ENCODE peak calls at places on chromosomes 6 and 20, in four cellular contexts. One of them, this sample, is unnamed. For H3K4me1, the result is how much of the 10 kb centered on the place peaks cover.

GRCh38 chr6:97919046-97919445 is 636.0 kb upstream of the MMS22L start:
- DNase-seq in Panc1: no peak
- DNase-seq in lower lobe of right lung: no peak
- DNase-seq in cardiac muscle cell: no peak
- DNase-seq in this sample: no peak

GRCh38 chr6:20208687-20209378 is 3.4 kb downstream of the MBOAT1 start:
- DNase-seq in cardiac muscle cell: no peak
- DNase-seq in lower lobe of right lung: no peak
- DNase-seq in Panc1: no peak
- DNase-seq in this sample: no peak

GRCh38 chr6:109010703-109011102 is 83.9 kb downstream of the SESN1 start:
- DNase-seq in Panc1: no peak
- DNase-seq in cardiac muscle cell: no peak
- DNase-seq in lower lobe of right lung: no peak
- DNase-seq in this sample: no peak

GRCh38 chr20:49724637-49725606 is 11.2 kb upstream of the B4GALT5 start:
- DNase-seq in cardiac muscle cell: no peak
- DNase-seq in Panc1: no peak
- DNase-seq in lower lobe of right lung: peak
- DNase-seq in this sample: no peak

GRCh38 chr6:11772109-11772830 is 6.3 kb downstream of the ADTRP start:
- DNase-seq in Panc1: no peak
- DNase-seq in cardiac muscle cell: no peak
- DNase-seq in lower lobe of right lung: no peak
- DNase-seq in this sample: no peak

GRCh38 chr6:88908598-88909548 is 54.5 kb downstream of the RNGTT start:
- DNase-seq in Panc1: no peak
- DNase-seq in lower lobe of right lung: peak
- DNase-seq in cardiac muscle cell: no peak
- DNase-seq in this sample: no peak

GRCh38 chr6:36969240-36969691 is 14.7 kb downstream of the PI16 start:
- DNase-seq in cardiac muscle cell: no peak
- DNase-seq in lower lobe of right lung: peak
- DNase-seq in Panc1: no peak
- DNase-seq in this sample: no peak

GRCh38 chr20:11937230-11937629 is 19.5 kb downstream of the BTBD3 start:
- DNase-seq in Panc1: no peak
- DNase-seq in lower lobe of right lung: no peak
- DNase-seq in cardiac muscle cell: no peak
- DNase-seq in this sample: no peak

GRCh38 chr20:10309326-10309725 is 90.7 kb downstream of the SNAP25 start:
- DNase-seq in lower lobe of right lung: no peak
- DNase-seq in Panc1: peak
- DNase-seq in cardiac muscle cell: no peak
- DNase-seq in this sample: no peak

GRCh38 chr6:168265827-168266815 is 53.5 kb downstream of the DACT2 start:
- DNase-seq in Panc1: no peak
- DNase-seq in lower lobe of right lung: no peak
- DNase-seq in cardiac muscle cell: no peak
- DNase-seq in this sample: no peak

GRCh38 chr6:90187437-90188049 is 109.1 kb downstream of the BACH2 start:
- DNase-seq in lower lobe of right lung: no peak
- DNase-seq in Panc1: no peak
- DNase-seq in cardiac muscle cell: peak
- DNase-seq in this sample: no peak

GRCh38 chr20:25005220-25005619 is 12.7 kb upstream of the APMAP start:
- DNase-seq in Panc1: no peak
- DNase-seq in cardiac muscle cell: no peak
- DNase-seq in lower lobe of right lung: no peak
- DNase-seq in this sample: no peak

GRCh38 chr6:159701413-159701999 is 8.5 kb upstream of the SOD2 start:
- DNase-seq in Panc1: no peak
- DNase-seq in lower lobe of right lung: no peak
- DNase-seq in cardiac muscle cell: no peak
- DNase-seq in this sample: no peak

GRCh38 chr20:10652660-10653191 is 21.1 kb downstream of the JAG1 start:
- DNase-seq in lower lobe of right lung: no peak
- DNase-seq in cardiac muscle cell: peak
- DNase-seq in Panc1: no peak
- DNase-seq in this sample: no peak

GRCh38 chr6:107590378-107590777 is 100.5 kb downstream of the SOBP start:
- DNase-seq in cardiac muscle cell: peak
- DNase-seq in lower lobe of right lung: no peak
- DNase-seq in Panc1: no peak
- DNase-seq in this sample: no peak

GRCh38 chr6:104381907-104382306 is 477.8 kb downstream of the HACE1 start:
- DNase-seq in Panc1: no peak
- DNase-seq in cardiac muscle cell: no peak
- DNase-seq in lower lobe of right lung: no peak
- DNase-seq in this sample: no peak

GRCh38 chr20:12203399-12203798 is 285.7 kb downstream of the BTBD3 start:
- DNase-seq in lower lobe of right lung: no peak
- DNase-seq in Panc1: no peak
- DNase-seq in cardiac muscle cell: no peak
- DNase-seq in this sample: no peak

GRCh38 chr6:121851056-121851455 is 415.6 kb downstream of the GJA1 start:
- DNase-seq in lower lobe of right lung: no peak
- DNase-seq in Panc1: no peak
- DNase-seq in cardiac muscle cell: peak
- DNase-seq in this sample: peak

GRCh38 chr6:111306104-111306888 is 176.7 kb downstream of the REV3L start:
- DNase-seq in cardiac muscle cell: no peak
- DNase-seq in Panc1: no peak
- DNase-seq in lower lobe of right lung: no peak
- DNase-seq in this sample: no peak

GRCh38 chr6:131281471-131282270 is 146.4 kb downstream of the AKAP7 start:
- DNase-seq in Panc1: no peak
- DNase-seq in lower lobe of right lung: peak
- DNase-seq in cardiac muscle cell: peak
- DNase-seq in this sample: no peak

GRCh38 chr6:11396860-11397259 is 140.7 kb upstream of the TMEM170B start:
- DNase-seq in cardiac muscle cell: no peak
- DNase-seq in Panc1: no peak
- DNase-seq in lower lobe of right lung: no peak
- DNase-seq in this sample: no peak

GRCh38 chr20:44051661-44052000 is 135.4 kb downstream of the JPH2 start:
- DNase-seq in cardiac muscle cell: no peak
- DNase-seq in Panc1: no peak
- DNase-seq in lower lobe of right lung: no peak
- DNase-seq in this sample: no peak

GRCh38 chr6:168361766-168362165 is 42.2 kb upstream of the DACT2 start:
- DNase-seq in cardiac muscle cell: no peak
- DNase-seq in lower lobe of right lung: no peak
- DNase-seq in Panc1: no peak
- DNase-seq in this sample: no peak

GRCh38 chr6:114987281-114987680 is 644.5 kb upstream of the HS3ST5 start:
- DNase-seq in lower lobe of right lung: no peak
- DNase-seq in cardiac muscle cell: no peak
- DNase-seq in Panc1: no peak
- DNase-seq in this sample: no peak

GRCh38 chr6:19268117-19268516 is 569.1 kb upstream of the ID4 start:
- DNase-seq in cardiac muscle cell: no peak
- DNase-seq in lower lobe of right lung: no peak
- DNase-seq in Panc1: no peak
- DNase-seq in this sample: no peak

GRCh38 chr6:112480551-112480950 is 133.4 kb downstream of the RFPL4B start:
- DNase-seq in lower lobe of right lung: no peak
- DNase-seq in cardiac muscle cell: no peak
- DNase-seq in Panc1: no peak
- DNase-seq in this sample: no peak

GRCh38 chr6:170449835-170450753 is 103.0 kb downstream of the PSMB1 start:
- DNase-seq in cardiac muscle cell: no peak
- DNase-seq in lower lobe of right lung: no peak
- DNase-seq in Panc1: no peak
- DNase-seq in this sample: no peak

GRCh38 chr6:133983099-133983939 is 30.3 kb downstream of the TBPL1 start:
- DNase-seq in Panc1: no peak
- DNase-seq in cardiac muscle cell: no peak
- DNase-seq in lower lobe of right lung: peak
- DNase-seq in this sample: no peak

GRCh38 chr6:110681543-110682459 is 133.5 kb downstream of the CDK19 start:
- DNase-seq in cardiac muscle cell: no peak
- DNase-seq in Panc1: no peak
- DNase-seq in lower lobe of right lung: no peak
- DNase-seq in this sample: no peak

GRCh38 chr6:52517502-52518278 is 59.2 kb downstream of the TRAM2 start:
- DNase-seq in Panc1: peak
- DNase-seq in cardiac muscle cell: no peak
- DNase-seq in lower lobe of right lung: no peak
- DNase-seq in this sample: peak

DNA sequence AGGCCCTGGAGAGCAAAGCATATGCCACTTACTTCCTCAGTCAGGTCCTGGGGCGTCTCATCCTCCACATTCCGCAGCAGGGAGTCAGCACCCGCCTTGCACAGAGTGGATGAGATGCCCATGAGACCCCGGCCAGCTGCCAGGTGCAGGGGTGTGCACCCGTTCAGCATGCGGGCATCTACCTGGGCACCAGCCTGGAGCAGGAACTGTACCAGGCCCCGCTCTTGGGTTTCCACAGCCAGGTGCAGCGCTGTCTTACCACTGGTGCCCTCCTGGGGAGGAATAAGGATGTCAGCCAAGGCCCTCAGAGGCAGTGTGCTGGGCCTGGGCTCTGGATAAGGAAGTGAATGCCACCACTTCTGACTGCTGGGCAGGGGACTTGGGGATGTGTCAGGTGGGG is 2.7 kb upstream of the SLC35B2 start:
- DNase-seq in Panc1: no peak
- DNase-seq in lower lobe of right lung: no peak
- DNase-seq in cardiac muscle cell: no peak
- DNase-seq in this sample: no peak
- H3K4me1 ChIP-seq in Panc1: under half
- H3K4me1 ChIP-seq in lower lobe of right lung: half or more
- H3K4me1 ChIP-seq in cardiac muscle cell: under half
- H3K4me1 ChIP-seq in this sample: under half

GRCh38 chr6:38268342-38268741 is 371.4 kb downstream of the BTBD9 start:
- DNase-seq in Panc1: no peak
- DNase-seq in lower lobe of right lung: no peak
- DNase-seq in cardiac muscle cell: no peak
- DNase-seq in this sample: no peak

GRCh38 chr6:38271081-38271480 is 368.6 kb downstream of the BTBD9 start:
- DNase-seq in cardiac muscle cell: no peak
- DNase-seq in lower lobe of right lung: no peak
- DNase-seq in Panc1: no peak
- DNase-seq in this sample: no peak

GRCh38 chr6:38269773-38270172 is 370.0 kb downstream of the BTBD9 start:
- DNase-seq in Panc1: no peak
- DNase-seq in cardiac muscle cell: peak
- DNase-seq in lower lobe of right lung: no peak
- DNase-seq in this sample: no peak

GRCh38 chr6:38272222-38272621 is 367.5 kb downstream of the BTBD9 start:
- DNase-seq in Panc1: no peak
- DNase-seq in cardiac muscle cell: no peak
- DNase-seq in lower lobe of right lung: no peak
- DNase-seq in this sample: no peak

DNA sequence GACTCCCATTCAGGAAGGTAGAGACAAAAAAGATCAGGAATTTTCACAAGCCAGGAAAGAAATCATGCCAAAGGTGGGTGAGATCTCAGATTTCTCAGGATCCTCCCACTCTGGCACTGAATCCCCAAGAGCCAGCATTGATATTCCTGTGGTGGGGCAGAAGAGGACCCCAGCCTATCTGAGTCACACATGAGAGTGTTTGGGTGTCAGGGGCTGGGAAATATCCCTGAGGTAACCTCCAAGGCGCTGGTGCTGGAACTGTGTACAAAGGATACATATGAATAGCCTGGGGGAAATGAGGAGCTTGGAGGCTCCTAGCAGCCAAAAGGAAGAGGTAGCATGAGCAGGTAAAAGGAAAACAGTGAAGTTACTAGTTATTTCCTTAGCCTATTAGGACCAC is 369.4 kb downstream of the BTBD9 start:
- DNase-seq in lower lobe of right lung: no peak
- DNase-seq in Panc1: no peak
- DNase-seq in cardiac muscle cell: no peak
- DNase-seq in this sample: no peak
- H3K4me1 ChIP-seq in lower lobe of right lung: under half
- H3K4me1 ChIP-seq in Panc1: under half
- H3K4me1 ChIP-seq in cardiac muscle cell: under half
- H3K4me1 ChIP-seq in this sample: under half

DNA sequence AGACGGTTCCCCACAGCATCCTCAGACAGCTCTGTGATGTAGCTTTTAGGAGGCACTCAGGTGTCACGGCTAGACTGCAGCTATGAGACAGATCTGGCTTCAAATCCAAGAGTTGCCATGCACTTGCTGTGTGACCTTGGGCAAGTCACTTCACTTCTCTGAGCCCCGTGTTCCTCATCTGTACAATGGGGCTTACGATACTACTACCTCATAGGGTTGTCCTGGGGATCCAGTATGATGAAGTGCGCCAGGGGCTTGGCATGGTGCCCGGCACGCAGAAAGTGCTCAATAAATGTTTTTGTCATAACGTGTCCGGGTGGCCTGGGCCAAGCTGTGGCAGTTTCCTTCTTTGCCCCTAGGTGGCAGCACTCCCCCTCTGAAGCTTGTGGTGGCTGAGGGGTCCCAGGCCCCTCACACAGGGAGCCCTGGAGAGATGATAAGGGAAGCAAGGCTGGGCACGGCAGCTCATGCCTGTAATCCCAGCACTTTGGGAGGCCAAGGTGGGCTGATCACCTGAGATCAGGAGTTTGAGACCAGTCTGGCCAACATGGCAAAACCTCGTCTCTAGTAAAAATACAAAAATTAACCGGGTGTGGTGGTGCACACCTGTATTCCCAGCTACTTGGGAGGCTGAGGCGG is 19.1 kb upstream of the CHMP4B start:
- DNase-seq in Panc1: no peak
- DNase-seq in lower lobe of right lung: peak
- DNase-seq in cardiac muscle cell: peak
- DNase-seq in this sample: peak
- H3K4me1 ChIP-seq in Panc1: under half
- H3K4me1 ChIP-seq in lower lobe of right lung: under half
- H3K4me1 ChIP-seq in cardiac muscle cell: under half
- H3K4me1 ChIP-seq in this sample: under half

GRCh38 chr6:150465610-150466009 is 96.8 kb downstream of the IYD start:
- DNase-seq in lower lobe of right lung: no peak
- DNase-seq in Panc1: no peak
- DNase-seq in cardiac muscle cell: no peak
- DNase-seq in this sample: no peak

GRCh38 chr6:150463852-150464251 is 95.0 kb downstream of the IYD start:
- DNase-seq in lower lobe of right lung: no peak
- DNase-seq in Panc1: no peak
- DNase-seq in cardiac muscle cell: no peak
- DNase-seq in this sample: no peak

GRCh38 chr6:150470131-150470530 is 101.3 kb downstream of the IYD start:
- DNase-seq in cardiac muscle cell: no peak
- DNase-seq in Panc1: no peak
- DNase-seq in lower lobe of right lung: no peak
- DNase-seq in this sample: no peak

GRCh38 chr6:150466196-150466595 is 97.4 kb downstream of the IYD start:
- DNase-seq in cardiac muscle cell: no peak
- DNase-seq in Panc1: no peak
- DNase-seq in lower lobe of right lung: no peak
- DNase-seq in this sample: no peak

GRCh38 chr6:150464966-150465365 is 96.2 kb downstream of the IYD start:
- DNase-seq in lower lobe of right lung: no peak
- DNase-seq in cardiac muscle cell: no peak
- DNase-seq in Panc1: no peak
- DNase-seq in this sample: no peak
- H3K4me1 ChIP-seq in lower lobe of right lung: under half
- H3K4me1 ChIP-seq in cardiac muscle cell: under half
- H3K4me1 ChIP-seq in Panc1: under half
- H3K4me1 ChIP-seq in this sample: under half

GRCh38 chr6:15656145-15656544 is 6.7 kb downstream of the DTNBP1 start:
- DNase-seq in lower lobe of right lung: no peak
- DNase-seq in cardiac muscle cell: no peak
- DNase-seq in Panc1: no peak
- DNase-seq in this sample: no peak
- H3K4me1 ChIP-seq in lower lobe of right lung: under half
- H3K4me1 ChIP-seq in cardiac muscle cell: under half
- H3K4me1 ChIP-seq in Panc1: under half
- H3K4me1 ChIP-seq in this sample: under half

This sample was measured in iPS DF 6.9.